ENCODE peak calls at places on chromosome 12, in nine cellular contexts. One of them, this sample, is unnamed.

GRCh38 chr12:51372021-51372420 is 19.2 kb downstream of the GALNT6 start:
- DNase-seq in CD8-positive, alpha-beta T cell: no peak
- DNase-seq in Calu3: no peak
- DNase-seq in activated naive CD4-positive, alpha-beta T cell treated with anti-CD3 and anti-CD28 coated beads for 36 hours: no peak
- DNase-seq in AG08395: no peak
- DNase-seq in CD4-positive, alpha-beta T cell: no peak
- DNase-seq in RCC 7860: no peak
- DNase-seq in progenitor cell of endocrine pancreas: no peak
- DNase-seq in mucosa of gallbladder: no peak
- DNase-seq in this sample: no peak

GRCh38 chr12:72273499-72273837 is 1.3 kb downstream of the TRHDE start:
- DNase-seq in mucosa of gallbladder: no peak
- DNase-seq in RCC 7860: no peak
- DNase-seq in Calu3: no peak
- DNase-seq in progenitor cell of endocrine pancreas: peak; percentile 11
- DNase-seq in AG08395: no peak
- DNase-seq in CD4-positive, alpha-beta T cell: no peak
- DNase-seq in CD8-positive, alpha-beta T cell: no peak
- DNase-seq in activated naive CD4-positive, alpha-beta T cell treated with anti-CD3 and anti-CD28 coated beads for 36 hours: no peak
- DNase-seq in this sample: no peak

GRCh38 chr12:52367876-52368275 is 595 bp upstream of the KRT85 start:
- DNase-seq in RCC 7860: no peak
- DNase-seq in Calu3: no peak
- DNase-seq in CD4-positive, alpha-beta T cell: no peak
- DNase-seq in CD8-positive, alpha-beta T cell: no peak
- DNase-seq in mucosa of gallbladder: no peak
- DNase-seq in progenitor cell of endocrine pancreas: no peak
- DNase-seq in AG08395: no peak
- DNase-seq in activated naive CD4-positive, alpha-beta T cell treated with anti-CD3 and anti-CD28 coated beads for 36 hours: no peak
- DNase-seq in this sample: no peak

GRCh38 chr12:76030378-76031080 is 1.0 kb downstream of the PHLDA1 start:
- DNase-seq in progenitor cell of endocrine pancreas: peak; percentile 26
- DNase-seq in CD4-positive, alpha-beta T cell: peak; percentile 59
- DNase-seq in mucosa of gallbladder: peak; percentile 30
- DNase-seq in activated naive CD4-positive, alpha-beta T cell treated with anti-CD3 and anti-CD28 coated beads for 36 hours: peak; percentile 75
- DNase-seq in AG08395: no peak
- DNase-seq in CD8-positive, alpha-beta T cell: peak; percentile 44
- DNase-seq in RCC 7860: peak; percentile 28
- DNase-seq in Calu3: peak; percentile 45
- DNase-seq in this sample: peak; percentile 52

GRCh38 chr12:61891632-61892031 is 368.6 kb upstream of the USP15 start:
- DNase-seq in mucosa of gallbladder: no peak
- DNase-seq in CD4-positive, alpha-beta T cell: no peak
- DNase-seq in Calu3: peak; percentile 4
- DNase-seq in CD8-positive, alpha-beta T cell: no peak
- DNase-seq in progenitor cell of endocrine pancreas: no peak
- DNase-seq in AG08395: no peak
- DNase-seq in activated naive CD4-positive, alpha-beta T cell treated with anti-CD3 and anti-CD28 coated beads for 36 hours: no peak
- DNase-seq in RCC 7860: no peak
- DNase-seq in this sample: no peak

GRCh38 chr12:69331846-69332684 is 16.1 kb upstream of the LYZ start:
- DNase-seq in CD4-positive, alpha-beta T cell: no peak
- DNase-seq in CD8-positive, alpha-beta T cell: no peak
- DNase-seq in mucosa of gallbladder: no peak
- DNase-seq in Calu3: peak; percentile 37
- DNase-seq in progenitor cell of endocrine pancreas: no peak
- DNase-seq in AG08395: no peak
- DNase-seq in RCC 7860: no peak
- DNase-seq in activated naive CD4-positive, alpha-beta T cell treated with anti-CD3 and anti-CD28 coated beads for 36 hours: no peak
- DNase-seq in this sample: peak; percentile 17

GRCh38 chr12:57454566-57455373 is at the start of gene INHBE:
- DNase-seq in AG08395: peak; percentile 40
- DNase-seq in RCC 7860: peak; percentile 47
- DNase-seq in progenitor cell of endocrine pancreas: no peak
- DNase-seq in CD4-positive, alpha-beta T cell: no peak
- DNase-seq in activated naive CD4-positive, alpha-beta T cell treated with anti-CD3 and anti-CD28 coated beads for 36 hours: peak; percentile 54
- DNase-seq in mucosa of gallbladder: peak; percentile 73
- DNase-seq in Calu3: peak; percentile 58
- DNase-seq in CD8-positive, alpha-beta T cell: no peak
- DNase-seq in this sample: peak; percentile 9

GRCh38 chr12:50197297-50197727 is 30.1 kb upstream of the CERS5 start:
- DNase-seq in progenitor cell of endocrine pancreas: no peak
- DNase-seq in activated naive CD4-positive, alpha-beta T cell treated with anti-CD3 and anti-CD28 coated beads for 36 hours: no peak
- DNase-seq in RCC 7860: no peak
- DNase-seq in CD4-positive, alpha-beta T cell: no peak
- DNase-seq in AG08395: no peak
- DNase-seq in CD8-positive, alpha-beta T cell: no peak
- DNase-seq in mucosa of gallbladder: no peak
- DNase-seq in Calu3: no peak
- DNase-seq in this sample: peak; percentile 20

GRCh38 chr12:3827301-3828000 is 45.7 kb downstream of the PARP11 start:
- DNase-seq in RCC 7860: no peak
- DNase-seq in activated naive CD4-positive, alpha-beta T cell treated with anti-CD3 and anti-CD28 coated beads for 36 hours: no peak
- DNase-seq in mucosa of gallbladder: no peak
- DNase-seq in AG08395: no peak
- DNase-seq in progenitor cell of endocrine pancreas: no peak
- DNase-seq in CD4-positive, alpha-beta T cell: no peak
- DNase-seq in CD8-positive, alpha-beta T cell: no peak
- DNase-seq in Calu3: no peak
- DNase-seq in this sample: no peak

GRCh38 chr12:100799770-100800169 is 5.2 kb downstream of the ANO4 start:
- DNase-seq in AG08395: peak; percentile 24
- DNase-seq in RCC 7860: no peak
- DNase-seq in CD4-positive, alpha-beta T cell: no peak
- DNase-seq in Calu3: no peak
- DNase-seq in activated naive CD4-positive, alpha-beta T cell treated with anti-CD3 and anti-CD28 coated beads for 36 hours: no peak
- DNase-seq in mucosa of gallbladder: no peak
- DNase-seq in CD8-positive, alpha-beta T cell: no peak
- DNase-seq in progenitor cell of endocrine pancreas: no peak
- DNase-seq in this sample: no peak

GRCh38 chr12:66296171-66296683 is 6.1 kb upstream of the HELB start:
- DNase-seq in RCC 7860: no peak
- DNase-seq in progenitor cell of endocrine pancreas: no peak
- DNase-seq in AG08395: no peak
- DNase-seq in Calu3: no peak
- DNase-seq in CD8-positive, alpha-beta T cell: no peak
- DNase-seq in mucosa of gallbladder: no peak
- DNase-seq in activated naive CD4-positive, alpha-beta T cell treated with anti-CD3 and anti-CD28 coated beads for 36 hours: no peak
- DNase-seq in CD4-positive, alpha-beta T cell: no peak
- DNase-seq in this sample: no peak

GRCh38 chr12:9047105-9047504 is 57.8 kb downstream of the KLRG1 start:
- DNase-seq in CD4-positive, alpha-beta T cell: no peak
- DNase-seq in CD8-positive, alpha-beta T cell: no peak
- DNase-seq in mucosa of gallbladder: no peak
- DNase-seq in AG08395: no peak
- DNase-seq in progenitor cell of endocrine pancreas: no peak
- DNase-seq in Calu3: no peak
- DNase-seq in RCC 7860: no peak
- DNase-seq in activated naive CD4-positive, alpha-beta T cell treated with anti-CD3 and anti-CD28 coated beads for 36 hours: no peak
- DNase-seq in this sample: no peak

GRCh38 chr12:82593901-82594396 is 92.8 kb upstream of the TMTC2 start:
- DNase-seq in CD4-positive, alpha-beta T cell: no peak
- DNase-seq in mucosa of gallbladder: no peak
- DNase-seq in progenitor cell of endocrine pancreas: no peak
- DNase-seq in AG08395: no peak
- DNase-seq in activated naive CD4-positive, alpha-beta T cell treated with anti-CD3 and anti-CD28 coated beads for 36 hours: no peak
- DNase-seq in CD8-positive, alpha-beta T cell: no peak
- DNase-seq in RCC 7860: no peak
- DNase-seq in Calu3: no peak
- DNase-seq in this sample: no peak

GRCh38 chr12:54022960-54023884 is 5.0 kb upstream of the HOXC6 start:
- DNase-seq in mucosa of gallbladder: no peak
- DNase-seq in AG08395: no peak
- DNase-seq in RCC 7860: no peak
- DNase-seq in progenitor cell of endocrine pancreas: no peak
- DNase-seq in activated naive CD4-positive, alpha-beta T cell treated with anti-CD3 and anti-CD28 coated beads for 36 hours: no peak
- DNase-seq in CD4-positive, alpha-beta T cell: no peak
- DNase-seq in Calu3: no peak
- DNase-seq in CD8-positive, alpha-beta T cell: no peak
- DNase-seq in this sample: no peak

GRCh38 chr12:104522985-104523719 is 66.4 kb downstream of the CHST11 start:
- DNase-seq in AG08395: no peak
- DNase-seq in progenitor cell of endocrine pancreas: no peak
- DNase-seq in mucosa of gallbladder: no peak
- DNase-seq in activated naive CD4-positive, alpha-beta T cell treated with anti-CD3 and anti-CD28 coated beads for 36 hours: no peak
- DNase-seq in RCC 7860: no peak
- DNase-seq in CD8-positive, alpha-beta T cell: no peak
- DNase-seq in CD4-positive, alpha-beta T cell: no peak
- DNase-seq in Calu3: no peak
- DNase-seq in this sample: no peak

This sample was measured in NCI-H774.